ENCODE peak calls at places on chromosomes 5 and 9, in five cellular contexts. L, B, M, A and P are unnamed samples.

GRCh38 chr5:96324708-96325107 is 108.3 kb downstream of the PCSK1 start:
- DNase-seq in A (no peak), B (peak), L (no peak), M (peak), P (peak)

GRCh38 chr5:58828145-58828544 is 245.3 kb downstream of the RAB3C start:
- DNase-seq in M (no peak), B (no peak), A (no peak), L (no peak), P (no peak)

GRCh38 chr9:107142896-107143603 is 140.0 kb upstream of the RAD23B start:
- DNase-seq in B (peak), L (no peak), M (no peak), A (no peak), P (no peak)

GRCh38 chr9:76926324-76926731 is 20.4 kb upstream of the PRUNE2 start:
- DNase-seq in A (no peak), L (no peak), M (no peak), B (peak), P (no peak)

GRCh38 chr9:76987594-76988200 is 31.8 kb upstream of the FOXB2 start:
- DNase-seq in A (peak), B (peak), L (peak), M (no peak), P (peak)

GRCh38 chr5:180692426-180692825 is 43.0 kb upstream of the FLT4 start:
- DNase-seq in M (no peak), L (no peak), B (no peak), A (no peak), P (no peak)

GRCh38 chr5:404666-405241 is 38.2 kb upstream of the EXOC3 start:
- DNase-seq in A (no peak), L (no peak), B (no peak), M (no peak), P (no peak)

GRCh38 chr9:13002740-13003139 is 227.9 kb downstream of the LURAP1L start:
- DNase-seq in B (no peak), A (no peak), L (no peak), M (no peak), P (no peak)

GRCh38 chr5:146877783-146878470 is 630 bp downstream of the PPP2R2B start:
- DNase-seq in A (peak), M (no peak), L (peak), B (no peak), P (peak)

GRCh38 chr5:151805414-151806225 is 33.9 kb downstream of the G3BP1 start:
- DNase-seq in M (no peak), L (no peak), A (no peak), B (no peak), P (no peak)

GRCh38 chr9:19938990-19939736 is 150.3 kb upstream of the SLC24A2 start:
- DNase-seq in L (no peak), A (no peak), B (peak), M (no peak), P (no peak)

GRCh38 chr5:19534751-19535150 is 453.2 kb downstream of the CDH18 start:
- DNase-seq in A (no peak), M (no peak), B (peak), L (no peak), P (no peak)

GRCh38 chr5:148372883-148373282 is 10.9 kb upstream of the FBXO38 start:
- DNase-seq in L (no peak), B (peak), A (peak), M (no peak), P (no peak)

GRCh38 chr9:133527444-133527920 is 2.7 kb upstream of the MYMK start:
- DNase-seq in B (no peak), M (no peak), L (peak), A (peak), P (no peak)

DNA sequence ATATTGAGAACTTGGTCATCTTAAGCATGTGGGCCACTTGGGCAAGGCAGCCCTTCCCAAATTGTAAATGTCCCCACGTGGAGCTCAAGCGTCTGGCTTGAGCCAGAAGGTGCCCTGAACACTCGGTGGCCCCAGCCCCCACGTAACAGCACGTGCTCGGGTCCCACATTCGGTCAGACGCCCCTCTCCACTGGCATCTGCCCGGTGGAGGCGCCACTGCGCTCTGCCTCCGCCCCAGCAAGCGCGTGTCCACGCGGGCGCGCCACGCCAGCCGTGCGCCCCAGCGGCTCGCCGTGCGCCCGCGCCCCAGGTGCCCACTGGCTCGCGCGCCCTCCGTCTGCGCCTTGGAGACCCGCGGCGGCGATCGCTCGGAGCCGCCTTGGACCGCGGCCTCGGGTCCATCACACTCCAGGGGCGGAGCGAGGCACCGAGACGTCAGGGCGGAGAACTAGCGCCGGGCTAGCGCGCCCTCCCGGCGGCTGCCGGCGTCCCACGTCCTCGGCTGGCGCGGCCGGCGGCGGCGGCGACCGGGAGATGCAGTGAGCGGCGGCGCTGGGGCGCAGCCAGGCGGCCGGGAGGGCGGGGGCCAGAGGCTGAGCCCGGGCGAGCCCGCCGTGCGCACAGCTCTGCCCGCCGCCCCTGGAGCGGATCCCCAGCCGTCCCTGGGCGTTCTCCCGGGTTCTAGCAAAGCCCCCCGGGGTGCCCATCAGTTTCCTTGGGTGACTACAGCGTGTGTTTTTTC is at the start of gene PALM2AKAP2:
- DNase-seq in L (peak), M (peak), B (peak), A (peak), P (peak)
- TF ChIP-seq CTCF in L (no peak), M (no peak), B (no peak), A (peak), P (peak)

DNA sequence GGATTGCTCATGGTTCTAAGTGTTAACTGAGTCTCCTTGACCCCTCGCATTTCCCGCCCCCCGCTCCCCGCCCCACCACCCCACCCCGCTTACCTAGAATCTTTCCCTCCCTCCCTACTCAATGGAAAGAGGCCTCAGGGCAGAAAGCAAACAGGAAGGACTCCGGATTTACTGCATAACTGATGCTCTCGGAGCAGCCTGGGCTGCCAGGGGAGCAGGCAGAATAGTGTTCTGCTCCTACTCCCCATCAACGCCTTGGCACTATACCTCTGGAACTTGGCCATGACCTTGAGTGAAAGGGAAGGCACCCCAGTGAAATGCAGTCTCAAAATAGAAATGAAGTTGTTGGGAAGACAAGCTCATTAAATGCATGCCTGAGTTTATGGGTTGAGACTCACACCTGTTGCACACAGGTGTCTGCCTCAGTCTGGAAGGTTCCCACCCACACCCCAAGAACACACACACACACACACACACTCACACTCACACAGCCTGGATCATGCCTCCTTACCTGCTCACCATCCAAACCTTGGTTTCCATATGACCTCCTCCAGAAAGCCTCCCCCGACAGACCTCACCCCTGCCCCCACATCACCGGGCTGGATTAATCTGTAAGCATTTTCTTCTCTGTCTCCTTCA is 59.7 kb downstream of the NEURL1B start:
- DNase-seq in M (peak), L (peak), B (no peak), A (no peak), P (no peak)
- TF ChIP-seq EZH2 in M (no peak), L (no peak), B (no peak), A (no peak), P (no peak)

DNA sequence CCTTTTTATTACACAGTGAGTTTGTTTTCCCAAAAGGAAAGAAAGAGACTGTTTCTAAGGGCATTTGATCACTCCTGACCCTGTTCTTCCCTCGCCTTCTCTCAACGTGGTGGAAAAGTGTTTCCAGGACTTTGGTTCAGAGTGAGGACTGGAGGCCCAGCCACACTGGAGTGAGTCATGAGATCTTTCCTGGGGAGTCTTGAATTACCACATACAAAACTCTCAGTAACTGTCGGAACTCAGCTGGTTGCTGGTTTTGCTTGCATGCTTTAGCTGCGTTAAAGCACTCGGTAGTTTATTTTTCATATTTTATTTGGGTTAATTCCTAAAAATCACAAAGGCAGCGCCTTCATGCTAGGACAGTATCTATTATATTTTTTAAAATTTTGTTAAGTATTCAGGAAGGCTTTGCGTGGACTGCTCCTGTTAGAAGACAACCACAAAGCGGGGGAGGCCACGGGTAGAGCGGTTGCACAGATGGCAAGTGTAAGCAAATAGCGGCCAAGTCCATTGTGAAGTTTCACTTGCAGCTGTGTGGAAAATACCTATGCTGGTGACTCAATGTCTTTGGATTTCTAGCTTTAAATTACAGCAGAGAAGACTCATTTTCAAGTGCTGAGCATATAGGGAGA is 77.7 kb downstream of the ARSB start:
- DNase-seq in A (no peak), B (peak), M (no peak), L (no peak), P (no peak)
- H3K4me3 ChIP-seq in A (no peak), B (no peak), M (no peak), L (no peak), P (no peak)

GRCh38 chr5:6632324-6632930 is 417 bp downstream of the NSUN2 start:
- DNase-seq in L (peak), M (no peak), A (no peak), B (no peak), P (no peak)

GRCh38 chr5:6631441-6631840 is 1.4 kb downstream of the NSUN2 start:
- DNase-seq in M (no peak), B (no peak), L (no peak), A (no peak), P (no peak)

GRCh38 chr5:6634327-6634713 is 1.1 kb downstream of the SRD5A1 start:
- DNase-seq in L (peak), M (no peak), A (peak), B (no peak), P (no peak)

GRCh38 chr5:6633469-6634326 is 458 bp downstream of the SRD5A1 start:
- DNase-seq in L (peak), A (peak), M (no peak), B (peak), P (peak)

DNA sequence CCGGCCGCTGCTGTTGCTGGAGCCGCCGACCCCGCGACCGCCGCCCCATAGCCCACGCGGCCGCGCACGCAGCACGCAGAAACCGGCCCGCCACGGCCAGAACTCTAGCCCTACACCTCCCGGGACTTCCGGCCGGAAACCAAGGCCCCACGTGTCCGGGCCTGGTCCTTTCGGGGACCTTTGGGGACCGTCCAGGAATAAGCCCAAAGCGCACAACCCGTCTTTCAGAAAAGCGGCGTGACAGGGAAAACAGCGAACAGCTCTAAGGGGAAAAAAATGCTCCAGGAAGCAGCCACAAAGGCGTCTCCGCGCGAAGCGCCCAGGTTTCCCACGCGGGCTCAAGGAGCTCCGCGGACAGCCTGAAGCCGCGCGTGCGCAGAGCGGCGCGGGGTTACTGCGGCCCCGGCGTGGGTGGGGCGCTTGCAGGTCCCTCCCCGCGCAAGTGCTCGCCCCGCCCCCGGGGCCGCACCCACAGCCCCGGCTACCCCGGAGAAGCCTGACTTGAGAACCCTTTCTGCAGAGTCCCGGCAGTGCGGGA is at the start of the genes NSUN2 and SRD5A1:
- DNase-seq in B (peak), M (peak), A (peak), L (peak), P (peak)
- TF ChIP-seq CTCF in B (no peak), M (no peak), A (no peak), L (no peak), P (no peak)

GRCh38 chr9:136142416-136142800 is 23.7 kb upstream of the TMEM250 start:
- DNase-seq in M (no peak), L (peak), A (no peak), B (no peak), P (no peak)
- TF ChIP-seq EZH2 in M (no peak), L (no peak), A (no peak), B (no peak), P (no peak)

DNA sequence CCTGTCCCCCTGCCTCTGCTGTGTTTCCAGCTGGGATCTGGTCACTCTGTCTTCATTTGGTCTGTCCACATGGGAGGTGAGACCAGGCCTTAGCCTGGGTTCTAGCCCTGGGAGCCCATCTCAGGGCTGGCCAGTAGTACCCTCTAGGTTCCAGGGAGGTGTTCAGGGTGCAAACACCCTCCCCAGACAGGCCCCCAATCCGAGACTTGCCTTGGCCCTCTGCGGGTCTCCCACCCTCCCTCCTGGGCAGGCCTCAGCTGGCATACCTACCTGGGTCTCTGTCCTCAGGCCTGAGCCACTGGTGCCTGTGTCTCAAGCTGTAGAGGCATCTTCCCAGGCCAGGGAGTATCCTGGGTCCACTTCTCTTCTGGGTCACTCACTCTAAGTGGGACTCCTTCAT is 925 bp upstream of the SAPCD2 start:
- DNase-seq in M (peak), B (no peak), L (no peak), A (no peak), P (no peak)
- H3K4me3 ChIP-seq in M (peak), B (peak), L (peak), A (peak), P (peak)

GRCh38 chr5:150175076-150175475 is 8.5 kb downstream of the CDX1 start:
- DNase-seq in M (no peak), L (no peak), B (peak), A (no peak), P (no peak)

GRCh38 chr5:150176745-150177485 is 10.3 kb downstream of the CDX1 start:
- DNase-seq in B (no peak), L (no peak), M (no peak), A (no peak), P (no peak)

GRCh38 chr5:150174285-150174684 is 7.7 kb downstream of the CDX1 start:
- DNase-seq in M (no peak), B (no peak), A (no peak), L (no peak), P (no peak)

GRCh38 chr5:150177721-150178120 is 11.1 kb downstream of the CDX1 start:
- DNase-seq in A (no peak), M (no peak), L (no peak), B (no peak), P (no peak)

GRCh38 chr5:150175536-150175935 is 9.0 kb downstream of the CDX1 start:
- DNase-seq in M (no peak), A (peak), L (peak), B (no peak), P (peak)
- TF ChIP-seq CTCF in M (peak), A (peak), L (peak), B (peak), P (peak)

GRCh38 chr5:141877478-141878185 is 578 bp downstream of the PCDH1 start:
- DNase-seq in L (no peak), M (peak), B (peak), A (peak), P (peak)
- TF ChIP-seq EZH2 in L (no peak), M (no peak), B (no peak), A (no peak), P (no peak)

GRCh38 chr5:91281409-91281808 is 101.7 kb downstream of the ARRDC3 start:
- DNase-seq in M (peak), B (peak), L (no peak), A (no peak), P (no peak)
- H3K4me3 ChIP-seq in M (peak), B (no peak), L (no peak), A (no peak), P (no peak)